ENCODE peak calls at places on chromosomes 7 and 10, in six cellular contexts. R, I, M, N, F and D are unnamed samples.
A peak's percentile ranks its signal among the peaks of the same experiment; 100 is the strongest.

GRCh38 chr10:101829561-101830315 is 11.5 kb upstream of the OGA start:
- DNase-seq in M (no peak), I (peak; percentile 62), F (no peak), R (no peak), N (no peak), D (no peak)

GRCh38 chr7:90178592-90179279 is 24.5 kb downstream of the STEAP1 start:
- DNase-seq in M (peak; percentile 90), I (peak; percentile 54), R (peak; percentile 93), F (peak; percentile 97), N (peak; percentile 67), D (peak; percentile 94)

GRCh38 chr10:18723801-18724200 is 64.6 kb downstream of the ARL5B start:
- DNase-seq in I (no peak), N (no peak), M (no peak), R (no peak), F (no peak), D (peak; percentile 72)

GRCh38 chr7:45407730-45408406 is 166.3 kb upstream of the ADCY1 start:
- DNase-seq in M (no peak), F (no peak), R (no peak), N (no peak), I (no peak), D (no peak)

GRCh38 chr10:104391150-104391968 is 37.7 kb downstream of the CFAP58 start:
- DNase-seq in N (peak; percentile 3), R (peak; percentile 35), M (peak; percentile 12), F (peak; percentile 51), I (no peak), D (peak; percentile 46)

GRCh38 chr7:121019018-121019417 is 30.5 kb downstream of the CPED1 start:
- DNase-seq in F (no peak), I (no peak), N (peak; percentile 69), M (peak; percentile 78), R (peak; percentile 81), D (no peak)

GRCh38 chr10:81722405-81722804 is 152.6 kb upstream of the NRG3 start:
- DNase-seq in M (no peak), R (no peak), I (no peak), N (no peak), F (no peak), D (no peak)

GRCh38 chr10:19845963-19846362 is 29.7 kb downstream of the PLXDC2 start:
- DNase-seq in R (peak; percentile 28), N (no peak), F (no peak), M (peak; percentile 26), I (no peak), D (peak; percentile 3)

GRCh38 chr7:27134392-27134791 is 3.8 kb upstream of the HOXA4 start:
- DNase-seq in N (peak; percentile 97), M (peak; percentile 94), R (peak; percentile 95), F (no peak), I (no peak), D (peak; percentile 89)

GRCh38 chr7:79876769-79877362 is 257.8 kb upstream of the GNAI1 start:
- DNase-seq in M (peak; percentile 88), N (peak; percentile 99), I (no peak), F (no peak), R (peak; percentile 91), D (peak; percentile 91)

GRCh38 chr10:22315455-22316285 is 518 bp upstream of the COMMD3 start:
- DNase-seq in F (no peak), M (no peak), N (no peak), I (no peak), R (no peak), D (peak; percentile 19)

GRCh38 chr7:16739863-16740622 is 13.5 kb upstream of the TSPAN13 start:
- DNase-seq in R (peak; percentile 99), N (peak; percentile 98), I (no peak), M (peak; percentile 99), F (peak; percentile 24), D (peak; percentile 92)

GRCh38 chr7:69367785-69368184 is 230.5 kb upstream of the AUTS2 start:
- DNase-seq in I (no peak), F (no peak), R (peak; percentile 88), M (peak; percentile 85), N (no peak), D (no peak)

GRCh38 chr10:103941801-103942200 is 23.8 kb upstream of the STN1 start:
- DNase-seq in F (no peak), I (no peak), M (no peak), N (no peak), R (no peak), D (no peak)

GRCh38 chr10:113957013-113957412 is 86.7 kb upstream of the ADRB1 start:
- DNase-seq in R (peak; percentile 87), I (no peak), F (no peak), N (peak; percentile 93), M (peak; percentile 84), D (peak; percentile 62)

GRCh38 chr10:109633846-109634245 is 289.5 kb downstream of the XPNPEP1 start:
- DNase-seq in N (no peak), R (no peak), M (no peak), F (peak; percentile 3), I (no peak), D (no peak)

GRCh38 chr10:74289956-74290355 is 138.9 kb downstream of the ADK start:
- DNase-seq in I (no peak), F (no peak), N (peak; percentile 11), M (peak; percentile 21), R (peak; percentile 25), D (no peak)

GRCh38 chr7:5041047-5041446 is 4.6 kb upstream of the RBAK start:
- DNase-seq in I (peak; percentile 30), F (no peak), R (no peak), N (no peak), M (no peak), D (no peak)

GRCh38 chr10:124909563-124909962 is 32.4 kb upstream of the ZRANB1 start:
- DNase-seq in N (no peak), M (no peak), F (no peak), R (no peak), I (no peak), D (no peak)

GRCh38 chr7:155455776-155456516 is 2.0 kb upstream of the EN2 start:
- DNase-seq in N (no peak), I (no peak), M (no peak), F (no peak), R (no peak), D (no peak)

GRCh38 chr7:155456517-155456771 is 1.5 kb upstream of the EN2 start:
- DNase-seq in N (no peak), F (no peak), I (no peak), M (no peak), R (no peak), D (no peak)

GRCh38 chr7:155458317-155459132 is 596 bp downstream of the EN2 start:
- DNase-seq in F (no peak), I (no peak), N (no peak), R (no peak), M (no peak), D (no peak)

GRCh38 chr7:155457544-155458316 is at the start of gene EN2:
- DNase-seq in N (no peak), R (no peak), F (no peak), M (no peak), I (no peak), D (peak; percentile 7)

GRCh38 chr7:155456772-155457543 is 971 bp upstream of the EN2 start:
- DNase-seq in I (no peak), M (peak; percentile 12), R (peak; percentile 45), N (peak; percentile 31), F (no peak), D (peak; percentile 81)
- H4K20me1 ChIP-seq in I (no peaks in the 10 kb centered on the region), M (peaks cover 4% of the 10 kb centered on the region), R (no peaks in the 10 kb centered on the region), N (no peaks in the 10 kb centered on the region), F (no peaks in the 10 kb centered on the region), D (no peaks in the 10 kb centered on the region)

DNA sequence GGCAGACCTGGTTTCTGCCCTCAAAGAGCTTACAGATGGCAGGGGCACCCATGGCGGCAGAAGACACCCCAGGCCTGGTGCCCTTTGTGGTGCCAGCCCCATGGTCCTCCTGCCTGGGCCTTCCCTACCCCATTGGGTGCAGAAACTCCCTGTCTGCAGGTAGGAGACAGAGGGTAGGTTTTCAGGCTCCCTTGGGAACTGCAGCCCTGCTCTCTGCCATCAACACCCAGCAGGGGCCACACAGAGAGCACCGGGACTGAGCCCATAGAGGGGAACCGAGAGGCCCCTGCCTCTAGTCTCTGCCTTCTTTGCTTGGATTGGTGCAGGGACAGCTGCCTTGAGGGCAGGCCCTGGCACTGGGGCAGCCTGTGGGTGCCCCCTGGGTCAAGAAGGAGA is 52.6 kb downstream of the GTF2IRD1 start:
- DNase-seq in M (no peak), I (no peak), N (no peak), F (no peak), R (no peak), D (no peak)
- H3K9ac ChIP-seq in M (no peak overlapping the region), I (no peak overlapping the region), N (no peak overlapping the region), F (no peak overlapping the region), R (no peak overlapping the region), D (no peak overlapping the region)

GRCh38 chr7:155701972-155702544 is 57.6 kb downstream of the RBM33 start:
- DNase-seq in R (no peak), M (no peak), F (no peak), N (no peak), I (no peak), D (no peak)

GRCh38 chr7:155698633-155699032 is 54.2 kb downstream of the RBM33 start:
- DNase-seq in I (no peak), F (no peak), N (no peak), R (no peak), M (no peak), D (no peak)

GRCh38 chr7:155700847-155701246 is 56.4 kb downstream of the RBM33 start:
- DNase-seq in M (no peak), R (no peak), N (no peak), I (no peak), F (no peak), D (no peak)

GRCh38 chr7:155696747-155697146 is 52.3 kb downstream of the RBM33 start:
- DNase-seq in F (no peak), I (no peak), R (no peak), M (no peak), N (no peak), D (no peak)

DNA sequence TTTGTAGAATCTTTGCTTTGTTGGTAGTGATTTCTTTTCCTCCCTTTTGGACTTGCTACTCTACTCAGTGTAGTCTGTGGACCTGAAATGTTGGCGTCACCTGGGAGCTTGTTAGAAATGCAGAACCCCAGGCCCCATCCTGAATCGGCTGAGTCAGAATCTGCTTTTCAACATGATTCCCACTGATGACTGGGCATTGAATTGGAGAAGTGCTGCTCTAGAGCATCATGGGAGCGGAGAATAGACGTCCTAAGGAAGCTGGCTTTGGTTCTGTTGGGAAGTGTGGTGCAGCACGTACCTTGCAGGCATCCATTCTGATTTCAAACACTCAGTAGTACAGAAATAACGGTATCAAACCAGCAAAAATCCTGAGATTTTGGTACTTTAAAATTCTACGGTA is 54.7 kb downstream of the RBM33 start:
- DNase-seq in N (no peak), I (peak; percentile 0), R (no peak), F (no peak), M (no peak), D (no peak)
- H4K20me1 ChIP-seq in N (peaks cover 32% of the 10 kb centered on the region), I (peaks cover 28% of the 10 kb centered on the region), R (peaks cover 2% of the 10 kb centered on the region), F (peaks cover 9% of the 10 kb centered on the region), M (peaks cover 89% of the 10 kb centered on the region), D (peaks cover 34% of the 10 kb centered on the region)

GRCh38 chr10:79081353-79082034 is 12.7 kb downstream of the ZMIZ1 start:
- DNase-seq in N (peak; percentile 96), F (no peak), I (no peak), R (peak; percentile 97), M (peak; percentile 95), D (peak; percentile 99)

GRCh38 chr10:79079074-79079397 is 10.3 kb downstream of the ZMIZ1 start:
- DNase-seq in N (no peak), F (no peak), I (no peak), R (no peak), M (no peak), D (no peak)

GRCh38 chr10:79077488-79078173 is 8.9 kb downstream of the ZMIZ1 start:
- DNase-seq in F (no peak), R (no peak), M (no peak), I (no peak), N (no peak), D (no peak)

GRCh38 chr10:79078367-79079073 is 9.8 kb downstream of the ZMIZ1 start:
- DNase-seq in F (no peak), I (no peak), N (no peak), M (no peak), R (no peak), D (no peak)

GRCh38 chr10:79079490-79080355 is 11.0 kb downstream of the ZMIZ1 start:
- DNase-seq in R (peak; percentile 78), I (no peak), N (peak; percentile 71), F (no peak), M (peak; percentile 68), D (peak; percentile 79)
- H3K9ac ChIP-seq in R (no peak overlapping the region), I (no peak overlapping the region), N (peak overlapping the region; percentile 21), F (peak overlapping the region; percentile 42), M (peak overlapping the region; percentile 84), D (no peak overlapping the region)